ENCODE peak calls at places on chromosomes 5 and 9, in five cellular contexts. F is KBM-7, L is amniotic stem cell, D is astrocyte of the hippocampus, P is aorta. R is an unnamed sample.

GRCh38 chr9:132078369-132079356 is 1.0 kb downstream of the MED27 start:
- DNase-seq in P (peak), D (peak), L (no peak), F (peak), R (no peak)

GRCh38 chr9:5786370-5787127 is 46.4 kb downstream of the ERMP1 start:
- DNase-seq in P (no peak), D (peak), F (no peak), L (no peak), R (no peak)

GRCh38 chr5:61322738-61323429 is 9.2 kb upstream of the ZSWIM6 start:
- DNase-seq in P (no peak), D (no peak), F (no peak), L (no peak), R (peak)

GRCh38 chr5:313265-313664 is 8.2 kb upstream of the AHRR start:
- DNase-seq in P (no peak), F (no peak), D (peak), L (no peak), R (no peak)

GRCh38 chr5:79935992-79936643 is 54.9 kb downstream of the MTX3 start:
- DNase-seq in P (no peak), L (no peak), D (no peak), F (no peak), R (no peak)

GRCh38 chr9:126589349-126589748 is 24.4 kb upstream of the LMX1B start:
- DNase-seq in P (no peak), F (no peak), L (no peak), D (no peak), R (no peak)

GRCh38 chr9:35859310-35859994 is 10.7 kb downstream of the OR13J1 start:
- DNase-seq in P (no peak), L (no peak), F (no peak), D (peak), R (peak)

GRCh38 chr9:3346549-3346948 is 179.3 kb downstream of the RFX3 start:
- DNase-seq in L (no peak), P (no peak), F (no peak), D (no peak), R (no peak)

GRCh38 chr5:54844905-54845566 is 140.4 kb downstream of the ESM1 start:
- DNase-seq in D (peak), P (no peak), F (peak), L (peak), R (no peak)

GRCh38 chr9:134327671-134328231 is 1.5 kb downstream of the RXRA start:
- DNase-seq in F (no peak), L (no peak), D (no peak), P (peak), R (no peak)

GRCh38 chr5:21776466-21776865 is 1076.7 kb downstream of the CDH12 start:
- DNase-seq in P (no peak), D (no peak), F (no peak), L (no peak), R (no peak)

GRCh38 chr9:35696520-35697215 is 6.9 kb upstream of the TPM2 start:
- DNase-seq in L (no peak), D (peak), P (peak), F (peak), R (peak)

GRCh38 chr5:146751781-146752401 is 126.7 kb downstream of the PPP2R2B start:
- DNase-seq in P (peak), F (peak), L (no peak), D (no peak), R (no peak)

GRCh38 chr5:132263548-132264261 is 6.2 kb downstream of the PDLIM4 start:
- DNase-seq in D (peak), P (peak), F (no peak), L (peak), R (peak)

GRCh38 chr9:134366223-134367031 is 40.2 kb downstream of the RXRA start:
- DNase-seq in D (peak), F (no peak), P (peak), L (peak), R (peak)

GRCh38 chr5:142618125-142618524 is 67.8 kb downstream of the FGF1 start:
- DNase-seq in D (peak), F (no peak), L (no peak), P (no peak), R (no peak)

GRCh38 chr5:124343451-124343867 is 403.0 kb downstream of the ZNF608 start:
- DNase-seq in P (no peak), L (peak), F (no peak), D (peak), R (no peak)

GRCh38 chr5:7540806-7541205 is 144.9 kb downstream of the ADCY2 start:
- DNase-seq in D (no peak), F (no peak), P (no peak), L (no peak), R (no peak)

GRCh38 chr5:160262665-160263064 is 33.4 kb downstream of the FABP6 start:
- DNase-seq in F (peak), D (no peak), P (no peak), L (no peak), R (no peak)

R was measured in lung.